ENCODE peak calls at places on chromosome 2, in six cellular contexts. One of them, this sample, is unnamed.

GRCh38 chr2:75679556-75679955 is 31.2 kb downstream of the GCFC2 start:
- DNase-seq in H1: no peak
- DNase-seq in A549: no peak
- DNase-seq in K562: no peak
- DNase-seq in HepG2: no peak
- DNase-seq in WTC11: no peak
- DNase-seq in this sample: peak; percentile 15

GRCh38 chr2:14752294-14752693 is 119.8 kb downstream of the LRATD1 start:
- DNase-seq in WTC11: no peak
- DNase-seq in A549: no peak
- DNase-seq in HepG2: no peak
- DNase-seq in H1: no peak
- DNase-seq in K562: no peak
- DNase-seq in this sample: no peak

GRCh38 chr2:118967124-118967880 is 25.3 kb downstream of the MARCO start:
- DNase-seq in K562: no peak
- DNase-seq in H1: no peak
- DNase-seq in WTC11: no peak
- DNase-seq in A549: no peak
- DNase-seq in HepG2: no peak
- DNase-seq in this sample: no peak

GRCh38 chr2:74671479-74671878 is 17.4 kb downstream of the SEMA4F start:
- DNase-seq in WTC11: no peak
- DNase-seq in HepG2: no peak
- DNase-seq in H1: no peak
- DNase-seq in A549: no peak
- DNase-seq in K562: no peak
- DNase-seq in this sample: peak; percentile 43

GRCh38 chr2:135791418-135792190 is 45.4 kb downstream of the LCT start:
- DNase-seq in K562: no peak
- DNase-seq in WTC11: no peak
- DNase-seq in HepG2: no peak
- DNase-seq in A549: no peak
- DNase-seq in H1: no peak
- DNase-seq in this sample: no peak

GRCh38 chr2:1686784-1687105 is 57.6 kb downstream of the PXDN start:
- DNase-seq in WTC11: no peak
- DNase-seq in HepG2: no peak
- DNase-seq in H1: no peak
- DNase-seq in K562: no peak
- DNase-seq in A549: no peak
- DNase-seq in this sample: no peak

GRCh38 chr2:2826621-2827020 is 495.5 kb upstream of the MYT1L start:
- DNase-seq in A549: no peak
- DNase-seq in HepG2: no peak
- DNase-seq in H1: no peak
- DNase-seq in K562: no peak
- DNase-seq in WTC11: no peak
- DNase-seq in this sample: no peak

GRCh38 chr2:119646149-119646548 is 32.9 kb upstream of the TMEM177 start:
- DNase-seq in K562: no peak
- DNase-seq in A549: no peak
- DNase-seq in WTC11: no peak
- DNase-seq in H1: no peak
- DNase-seq in HepG2: no peak
- DNase-seq in this sample: no peak

GRCh38 chr2:69209482-69209881 is 177.5 kb downstream of the GFPT1 start:
- DNase-seq in K562: no peak
- DNase-seq in A549: no peak
- DNase-seq in HepG2: no peak
- DNase-seq in H1: no peak
- DNase-seq in WTC11: no peak
- DNase-seq in this sample: no peak

GRCh38 chr2:74462054-74462785 is 3.0 kb downstream of the MOGS start:
- DNase-seq in WTC11: no peak
- DNase-seq in K562: no peak
- DNase-seq in A549: no peak
- DNase-seq in H1: no peak
- DNase-seq in HepG2: no peak
- DNase-seq in this sample: no peak

GRCh38 chr2:56703001-56703400 is 519.2 kb downstream of the CCDC85A start:
- DNase-seq in A549: no peak
- DNase-seq in K562: no peak
- DNase-seq in H1: no peak
- DNase-seq in WTC11: no peak
- DNase-seq in HepG2: no peak
- DNase-seq in this sample: no peak

GRCh38 chr2:55718165-55719008 is 24.7 kb upstream of the PNPT1 start:
- DNase-seq in HepG2: peak; percentile 66
- DNase-seq in H1: peak; percentile 5
- DNase-seq in WTC11: peak; percentile 54
- DNase-seq in K562: peak; percentile 45
- DNase-seq in A549: peak; percentile 58
- DNase-seq in this sample: peak; percentile 77

GRCh38 chr2:33614190-33614589 is 15.1 kb upstream of the FAM98A start:
- DNase-seq in A549: no peak
- DNase-seq in H1: no peak
- DNase-seq in WTC11: no peak
- DNase-seq in HepG2: no peak
- DNase-seq in K562: no peak
- DNase-seq in this sample: no peak

GRCh38 chr2:63775191-63775590 is 66.5 kb upstream of the UGP2 start:
- DNase-seq in HepG2: no peak
- DNase-seq in WTC11: no peak
- DNase-seq in A549: no peak
- DNase-seq in H1: no peak
- DNase-seq in K562: no peak
- DNase-seq in this sample: no peak

GRCh38 chr2:218993345-218994315 is at the start of gene CRYBA2:
- DNase-seq in K562: peak; percentile 44
- DNase-seq in H1: no peak
- DNase-seq in A549: no peak
- DNase-seq in HepG2: no peak
- DNase-seq in WTC11: peak; percentile 53
- DNase-seq in this sample: no peak

GRCh38 chr2:9003616-9004337 is at the start of gene MBOAT2:
- DNase-seq in A549: peak; percentile 96
- DNase-seq in WTC11: peak; percentile 91
- DNase-seq in HepG2: no peak
- DNase-seq in H1: peak; percentile 75
- DNase-seq in K562: peak; percentile 99
- DNase-seq in this sample: peak; percentile 86

DNA sequence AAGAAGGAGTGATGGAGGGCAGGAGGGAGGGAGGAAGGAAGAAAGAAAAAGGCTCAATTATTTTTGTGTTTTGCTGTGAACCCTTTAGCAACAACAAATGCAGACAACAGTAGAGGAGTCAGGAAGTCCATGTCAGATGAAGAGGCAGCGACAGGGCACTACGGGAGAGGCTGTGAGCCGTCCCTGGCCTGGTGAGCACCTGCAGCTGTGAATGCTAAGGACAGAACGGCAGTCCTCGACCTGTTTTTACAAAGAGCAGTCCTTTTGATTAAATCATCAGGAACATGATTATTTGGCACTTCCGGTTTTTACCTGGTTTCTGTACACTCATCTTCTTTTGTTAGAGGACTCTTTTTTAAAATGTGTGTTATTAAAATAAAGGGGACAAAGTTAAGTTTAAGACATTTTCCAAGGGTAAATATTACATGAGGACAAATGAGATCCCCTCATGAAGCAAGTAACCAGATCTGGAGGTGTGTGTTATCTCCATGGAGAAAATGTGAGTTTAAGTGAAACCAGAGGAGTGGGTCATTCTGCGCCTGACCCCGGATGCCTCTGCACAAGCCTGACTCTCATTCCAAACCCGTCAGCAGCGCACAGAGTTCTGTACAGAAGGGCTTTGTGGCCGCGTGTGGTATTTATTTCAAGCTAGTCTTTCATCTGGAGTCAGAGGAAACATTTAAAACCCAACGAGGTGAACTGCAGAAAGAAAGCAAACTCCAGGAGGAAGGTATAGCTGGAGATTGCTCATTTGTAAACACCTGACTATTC is 492.5 kb downstream of the SOX11 start:
- DNase-seq in H1: no peak
- DNase-seq in K562: no peak
- DNase-seq in A549: no peak
- DNase-seq in HepG2: peak; percentile 15
- DNase-seq in WTC11: no peak
- DNase-seq in this sample: no peak
- TF ChIP-seq JUN in H1: no peak
- TF ChIP-seq JUN in K562: no peak
- TF ChIP-seq JUN in A549: no peak
- TF ChIP-seq JUN in HepG2: no peak
- TF ChIP-seq JUN in WTC11: no peak
- TF ChIP-seq JUN in this sample: no peak

DNA sequence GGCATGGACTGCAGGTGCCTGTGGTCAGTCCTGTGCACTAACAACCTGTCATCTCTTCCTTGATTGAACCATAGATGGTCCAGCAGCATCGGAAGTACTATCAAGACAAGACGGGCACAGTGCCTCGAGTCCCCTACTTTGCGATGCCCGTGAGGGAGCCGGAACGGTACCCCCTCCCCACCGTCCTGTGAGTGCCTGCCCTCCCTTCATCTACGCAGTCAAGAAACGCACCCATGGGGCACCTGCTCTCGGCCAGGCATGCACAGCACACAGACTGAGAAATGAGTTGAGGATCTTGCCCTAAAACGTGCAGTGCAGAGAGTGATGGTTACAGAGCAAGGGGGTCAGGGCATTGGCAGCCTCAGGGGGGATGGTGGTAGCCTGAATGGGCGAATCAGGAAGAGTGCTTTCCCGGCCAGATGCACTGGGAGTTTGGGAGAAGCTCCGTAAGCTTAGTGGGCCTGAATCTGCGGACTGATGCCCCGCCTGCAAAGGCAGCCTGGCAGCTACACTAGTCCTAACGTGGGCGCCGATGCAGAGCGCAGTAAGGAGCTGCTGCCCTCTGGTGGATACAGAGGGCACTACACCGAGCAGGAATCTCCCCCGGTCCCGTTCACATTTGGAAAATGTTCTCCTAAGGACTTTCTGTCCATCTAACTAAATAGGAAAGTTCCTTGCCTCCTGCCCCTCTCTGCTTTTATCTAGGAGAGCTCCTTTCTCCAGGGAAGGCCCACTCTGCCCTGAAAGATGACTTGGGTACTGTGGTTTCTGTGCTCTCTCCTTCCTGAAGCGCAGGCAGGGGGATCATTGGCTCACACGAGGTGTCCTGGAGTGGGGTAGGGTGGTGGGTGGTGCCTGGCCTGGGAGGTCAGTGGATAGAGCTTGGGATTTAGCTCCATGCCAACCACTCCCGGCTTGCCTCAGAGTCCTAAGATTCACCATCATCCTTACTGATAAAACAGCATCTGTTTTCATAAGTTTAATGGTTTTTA is 63.4 kb downstream of the CIB4 start:
- DNase-seq in A549: peak; percentile 95
- DNase-seq in HepG2: peak; percentile 35
- DNase-seq in WTC11: peak; percentile 80
- DNase-seq in H1: peak; percentile 46
- DNase-seq in K562: peak; percentile 79
- DNase-seq in this sample: peak; percentile 59
- TF ChIP-seq JUN in A549: no peak
- TF ChIP-seq JUN in HepG2: no peak
- TF ChIP-seq JUN in WTC11: no peak
- TF ChIP-seq JUN in H1: no peak
- TF ChIP-seq JUN in K562: peak; percentile 34
- TF ChIP-seq JUN in this sample: no peak

GRCh38 chr2:62101886-62102285 is 94.0 kb upstream of the B3GNT2 start:
- DNase-seq in A549: no peak
- DNase-seq in HepG2: no peak
- DNase-seq in H1: no peak
- DNase-seq in K562: no peak
- DNase-seq in WTC11: no peak
- DNase-seq in this sample: no peak
- TF ChIP-seq JUN in A549: no peak
- TF ChIP-seq JUN in HepG2: no peak
- TF ChIP-seq JUN in H1: no peak
- TF ChIP-seq JUN in K562: no peak
- TF ChIP-seq JUN in WTC11: no peak
- TF ChIP-seq JUN in this sample: no peak

GRCh38 chr2:200300065-200300464 is 6.4 kb upstream of the SPATS2L start:
- DNase-seq in WTC11: no peak
- DNase-seq in H1: no peak
- DNase-seq in A549: no peak
- DNase-seq in K562: no peak
- DNase-seq in HepG2: no peak
- DNase-seq in this sample: no peak

GRCh38 chr2:200298816-200299215 is 7.7 kb upstream of the SPATS2L start:
- DNase-seq in K562: no peak
- DNase-seq in WTC11: no peak
- DNase-seq in HepG2: no peak
- DNase-seq in H1: no peak
- DNase-seq in A549: no peak
- DNase-seq in this sample: no peak

GRCh38 chr2:200300650-200301314 is 5.7 kb upstream of the SPATS2L start:
- DNase-seq in A549: peak; percentile 15
- DNase-seq in H1: no peak
- DNase-seq in WTC11: no peak
- DNase-seq in HepG2: no peak
- DNase-seq in K562: peak; percentile 26
- DNase-seq in this sample: peak; percentile 23

GRCh38 chr2:200302940-200303727 is 3.4 kb upstream of the SPATS2L start:
- DNase-seq in H1: no peak
- DNase-seq in K562: no peak
- DNase-seq in HepG2: peak; percentile 100
- DNase-seq in A549: peak; percentile 31
- DNase-seq in WTC11: no peak
- DNase-seq in this sample: no peak

GRCh38 chr2:200301953-200302628 is 4.4 kb upstream of the SPATS2L start:
- DNase-seq in H1: no peak
- DNase-seq in K562: no peak
- DNase-seq in HepG2: no peak
- DNase-seq in WTC11: no peak
- DNase-seq in A549: no peak
- DNase-seq in this sample: peak; percentile 9
- TF ChIP-seq JUN in H1: no peak
- TF ChIP-seq JUN in K562: no peak
- TF ChIP-seq JUN in HepG2: no peak
- TF ChIP-seq JUN in WTC11: no peak
- TF ChIP-seq JUN in A549: no peak
- TF ChIP-seq JUN in this sample: no peak

DNA sequence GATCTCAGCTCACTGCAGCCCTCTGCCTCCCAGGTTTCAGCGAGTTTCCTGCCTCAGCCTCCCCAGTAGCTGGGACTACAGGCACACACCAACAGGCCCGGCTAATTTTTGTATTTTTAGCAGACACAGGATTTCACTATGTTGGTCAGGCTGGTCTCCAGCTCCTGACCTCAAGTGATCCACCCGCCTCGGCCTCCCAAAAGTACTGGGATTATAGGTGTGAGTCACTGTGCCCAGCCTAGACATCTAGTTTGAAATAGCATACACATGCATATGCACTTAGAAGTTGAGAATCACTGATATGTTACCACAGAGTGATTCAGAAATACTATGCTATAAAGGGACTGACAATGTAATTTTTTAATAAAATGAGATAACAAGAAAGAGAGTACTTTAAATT is 69.8 kb upstream of the CDKL4 start:
- DNase-seq in HepG2: no peak
- DNase-seq in A549: no peak
- DNase-seq in WTC11: no peak
- DNase-seq in K562: no peak
- DNase-seq in H1: no peak
- DNase-seq in this sample: no peak
- TF ChIP-seq JUN in HepG2: no peak
- TF ChIP-seq JUN in A549: no peak
- TF ChIP-seq JUN in WTC11: no peak
- TF ChIP-seq JUN in K562: no peak
- TF ChIP-seq JUN in H1: no peak
- TF ChIP-seq JUN in this sample: no peak

This sample was measured in endothelial cell of umbilical vein.